ENCODE peak calls at places on chromosome 17, in four cellular contexts. One of them, this sample, is unnamed.

GRCh38 chr17:17712268-17712924 is 31.1 kb downstream of the RAI1 start:
- DNase-seq in AG09309: peak
- DNase-seq in ELR: peak
- DNase-seq in nucleus accumbens: no peak
- DNase-seq in this sample: no peak

GRCh38 chr17:17173921-17174320 is 32.2 kb downstream of the PLD6 start:
- DNase-seq in nucleus accumbens: no peak
- DNase-seq in AG09309: no peak
- DNase-seq in ELR: no peak
- DNase-seq in this sample: no peak

GRCh38 chr17:72699566-72699965 is 392.9 kb downstream of the SLC39A11 start:
- DNase-seq in nucleus accumbens: no peak
- DNase-seq in AG09309: no peak
- DNase-seq in ELR: peak
- DNase-seq in this sample: peak

GRCh38 chr17:78383725-78384471 is 5.4 kb downstream of the PGS1 start:
- DNase-seq in ELR: peak
- DNase-seq in nucleus accumbens: no peak
- DNase-seq in AG09309: peak
- DNase-seq in this sample: peak

GRCh38 chr17:65553009-65553645 is 8.3 kb downstream of the AXIN2 start:
- DNase-seq in AG09309: peak
- DNase-seq in nucleus accumbens: no peak
- DNase-seq in ELR: peak
- DNase-seq in this sample: no peak

GRCh38 chr17:34764716-34765115 is 185.3 kb downstream of the TMEM132E start:
- DNase-seq in nucleus accumbens: no peak
- DNase-seq in AG09309: no peak
- DNase-seq in ELR: no peak
- DNase-seq in this sample: no peak

GRCh38 chr17:48612854-48613691 is 2.0 kb downstream of the HOXB8 start:
- DNase-seq in AG09309: no peak
- DNase-seq in ELR: peak
- DNase-seq in nucleus accumbens: no peak
- DNase-seq in this sample: no peak

GRCh38 chr17:80034977-80035686 is 540 bp downstream of the TBC1D16 start:
- DNase-seq in nucleus accumbens: no peak
- DNase-seq in ELR: peak
- DNase-seq in AG09309: no peak
- DNase-seq in this sample: no peak

GRCh38 chr17:82408938-82409318 is 9.2 kb upstream of the HEXD start:
- DNase-seq in ELR: no peak
- DNase-seq in AG09309: no peak
- DNase-seq in nucleus accumbens: no peak
- DNase-seq in this sample: no peak

GRCh38 chr17:18181358-18181757 is 2.3 kb upstream of the ALKBH5 start:
- DNase-seq in ELR: no peak
- DNase-seq in AG09309: no peak
- DNase-seq in nucleus accumbens: no peak
- DNase-seq in this sample: no peak

GRCh38 chr17:45307290-45308015 is 9.4 kb downstream of the MAP3K14 start:
- DNase-seq in ELR: peak
- DNase-seq in nucleus accumbens: no peak
- DNase-seq in AG09309: no peak
- DNase-seq in this sample: peak

GRCh38 chr17:8872705-8873426 is 5.4 kb upstream of the PIK3R6 start:
- DNase-seq in AG09309: no peak
- DNase-seq in nucleus accumbens: no peak
- DNase-seq in ELR: no peak
- DNase-seq in this sample: no peak

GRCh38 chr17:16135461-16135860 is 79.9 kb downstream of the NCOR1 start:
- DNase-seq in nucleus accumbens: no peak
- DNase-seq in ELR: peak
- DNase-seq in AG09309: no peak
- DNase-seq in this sample: no peak

GRCh38 chr17:45262516-45263476 is 902 bp upstream of the SPATA32 start:
- DNase-seq in nucleus accumbens: no peak
- DNase-seq in ELR: no peak
- DNase-seq in AG09309: no peak
- DNase-seq in this sample: no peak

GRCh38 chr17:79070266-79070880 is 4.3 kb upstream of the ENGASE start:
- DNase-seq in nucleus accumbens: no peak
- DNase-seq in ELR: no peak
- DNase-seq in AG09309: no peak
- DNase-seq in this sample: no peak

GRCh38 chr17:76544123-76544915 is 4.5 kb downstream of the PRCD start:
- DNase-seq in ELR: no peak
- DNase-seq in AG09309: no peak
- DNase-seq in nucleus accumbens: peak
- DNase-seq in this sample: no peak

GRCh38 chr17:76501018-76501826 is at the start of gene RHBDF2:
- DNase-seq in nucleus accumbens: peak
- DNase-seq in AG09309: no peak
- DNase-seq in ELR: peak
- DNase-seq in this sample: peak

GRCh38 chr17:15466131-15466530 is 1.3 kb downstream of the CDRT4 start:
- DNase-seq in AG09309: no peak
- DNase-seq in nucleus accumbens: no peak
- DNase-seq in ELR: no peak
- DNase-seq in this sample: no peak

GRCh38 chr17:74356640-74357465 is 4.8 kb downstream of the BTBD17 start:
- DNase-seq in nucleus accumbens: no peak
- DNase-seq in AG09309: no peak
- DNase-seq in ELR: no peak
- DNase-seq in this sample: no peak

GRCh38 chr17:75352079-75352569 is 53.4 kb downstream of the GRB2 start:
- DNase-seq in AG09309: no peak
- DNase-seq in ELR: no peak
- DNase-seq in nucleus accumbens: no peak
- DNase-seq in this sample: no peak

GRCh38 chr17:37523715-37524219 is 34.1 kb downstream of the DUSP14 start:
- DNase-seq in AG09309: no peak
- DNase-seq in nucleus accumbens: no peak
- DNase-seq in ELR: no peak
- DNase-seq in this sample: no peak

GRCh38 chr17:59469786-59470485 is 95.5 kb upstream of the DHX40 start:
- DNase-seq in nucleus accumbens: no peak
- DNase-seq in ELR: no peak
- DNase-seq in AG09309: no peak
- DNase-seq in this sample: no peak

GRCh38 chr17:18070861-18071340 is 16.8 kb upstream of the DRG2 start:
- DNase-seq in AG09309: no peak
- DNase-seq in ELR: peak
- DNase-seq in nucleus accumbens: no peak
- DNase-seq in this sample: peak

GRCh38 chr17:31134526-31134925 is 39.7 kb downstream of the NF1 start:
- DNase-seq in nucleus accumbens: no peak
- DNase-seq in ELR: no peak
- DNase-seq in AG09309: no peak
- DNase-seq in this sample: no peak

GRCh38 chr17:3802461-3803307 is 1.7 kb upstream of the ITGAE start:
- DNase-seq in AG09309: peak
- DNase-seq in ELR: peak
- DNase-seq in nucleus accumbens: no peak
- DNase-seq in this sample: peak

This sample was measured in stromal cell of bone marrow.